ENCODE peak calls at places on chromosome 3, in six cellular contexts. J, D, L, O, W and V are unnamed samples.

GRCh38 chr3:52444860-52445793 is at the start of gene SEMA3G:
- DNase-seq in J (peak), D (peak), L (peak), O (peak), W (no peak), V (peak)

GRCh38 chr3:97935842-97936241 is 36.4 kb downstream of the RIOX2 start:
- DNase-seq in J (no peak), D (no peak), L (no peak), O (no peak), W (no peak), V (no peak)

GRCh38 chr3:46874430-46874829 is 3.1 kb upstream of the PTH1R start:
- DNase-seq in J (no peak), D (peak), L (no peak), O (no peak), W (no peak), V (no peak)

GRCh38 chr3:196080997-196081833 is 675 bp downstream of the TFRC start:
- DNase-seq in J (peak), D (peak), L (peak), O (peak), W (peak), V (peak)

GRCh38 chr3:109132801-109133473 is 3.6 kb upstream of the C3orf85 start:
- DNase-seq in J (no peak), D (no peak), L (no peak), O (no peak), W (no peak), V (no peak)

GRCh38 chr3:29324180-29324651 is 43.3 kb downstream of the RBMS3 start:
- DNase-seq in J (no peak), D (peak), L (no peak), O (peak), W (no peak), V (no peak)

GRCh38 chr3:99084825-99085224 is 183.3 kb upstream of the DCBLD2 start:
- DNase-seq in J (no peak), D (no peak), L (no peak), O (peak), W (no peak), V (no peak)

GRCh38 chr3:195908439-195909293 is at the start of gene TNK2:
- DNase-seq in J (peak), D (peak), L (peak), O (peak), W (peak), V (peak)

GRCh38 chr3:4060608-4061007 is 242.6 kb upstream of the SETMAR start:
- DNase-seq in J (no peak), D (no peak), L (no peak), O (no peak), W (no peak), V (no peak)

GRCh38 chr3:195200010-195200822 is 70.7 kb downstream of the XXYLT1 start:
- DNase-seq in J (no peak), D (no peak), L (no peak), O (peak), W (no peak), V (peak)

GRCh38 chr3:53069422-53070068 is 23.7 kb upstream of the SFMBT1 start:
- DNase-seq in J (no peak), D (peak), L (no peak), O (peak), W (no peak), V (no peak)

GRCh38 chr3:160577551-160578195 is 12.3 kb upstream of the KPNA4 start:
- DNase-seq in J (no peak), D (no peak), L (no peak), O (peak), W (no peak), V (no peak)